ENCODE peak calls at places on chromosome 18, in eight cellular contexts. X, A, T, N, E, V, Y and B are unnamed samples.

GRCh38 chr18:13268035-13268700 is 49.6 kb downstream of the LDLRAD4 start:
- DNase-seq in X (no peak), Y (peak), V (no peak), E (no peak), T (peak), N (peak), A (peak), B (no peak)

GRCh38 chr18:50982802-50983179 is 15.0 kb downstream of the ELAC1 start:
- DNase-seq in N (peak), X (no peak), V (no peak), E (no peak), Y (no peak), A (no peak), T (peak), B (no peak)

GRCh38 chr18:13222371-13223281 is 4.1 kb downstream of the LDLRAD4 start:
- DNase-seq in T (no peak), A (peak), N (peak), V (no peak), X (peak), Y (peak), E (no peak), B (no peak)

GRCh38 chr18:74353169-74353775 is 37.6 kb downstream of the C18orf63 start:
- DNase-seq in Y (peak), A (no peak), T (peak), E (peak), V (peak), X (peak), N (peak), B (no peak)

GRCh38 chr18:48330016-48330991 is 78.9 kb downstream of the ZBTB7C start:
- DNase-seq in Y (no peak), V (peak), E (no peak), A (no peak), T (peak), X (no peak), N (peak), B (no peak)

GRCh38 chr18:36786686-36787085 is 42.1 kb downstream of the TPGS2 start:
- DNase-seq in Y (no peak), E (no peak), A (peak), V (no peak), T (peak), X (peak), N (peak), B (no peak)

GRCh38 chr18:73487956-73488355 is 620.2 kb upstream of the NETO1 start:
- DNase-seq in X (no peak), Y (no peak), E (no peak), A (no peak), N (no peak), V (no peak), T (peak), B (no peak)

GRCh38 chr18:904135-905090 is at the start of gene ADCYAP1:
- DNase-seq in V (no peak), X (no peak), A (no peak), Y (no peak), E (no peak), N (peak), T (no peak), B (no peak)

GRCh38 chr18:50797147-50797546 is 22.7 kb downstream of the MRO start:
- DNase-seq in T (no peak), X (peak), Y (peak), E (no peak), A (no peak), N (no peak), V (no peak), B (no peak)

GRCh38 chr18:54388203-54389142 is 30.8 kb downstream of the C18orf54 start:
- DNase-seq in N (peak), V (peak), Y (no peak), E (no peak), T (peak), A (no peak), X (peak), B (no peak)

GRCh38 chr18:24090876-24091275 is 48.0 kb upstream of the CABYR start:
- DNase-seq in V (no peak), T (no peak), Y (no peak), X (no peak), N (no peak), A (no peak), E (no peak), B (no peak)

GRCh38 chr18:50439460-50440015 is 64.7 kb downstream of the SKA1 start:
- DNase-seq in T (no peak), V (no peak), E (no peak), X (no peak), A (no peak), N (no peak), Y (no peak), B (no peak)

GRCh38 chr18:8253943-8254342 is 355.3 kb upstream of the RAB12 start:
- DNase-seq in E (no peak), A (no peak), V (no peak), X (no peak), Y (no peak), T (no peak), N (no peak), B (no peak)

GRCh38 chr18:12990662-12990976 is 543 bp upstream of the CEP192 start:
- DNase-seq in V (no peak), A (no peak), T (no peak), E (no peak), X (no peak), Y (no peak), N (no peak), B (no peak)

GRCh38 chr18:68915066-68915465 is 117.2 kb downstream of the CCDC102B start:
- DNase-seq in T (no peak), A (no peak), Y (no peak), X (no peak), N (no peak), V (no peak), E (no peak), B (no peak)

GRCh38 chr18:50507120-50507590 is 52.7 kb upstream of the MAPK4 start:
- DNase-seq in T (peak), E (peak), Y (peak), A (no peak), X (peak), V (peak), N (peak), B (no peak)

GRCh38 chr18:34493566-34494358 is 216.3 kb upstream of the DTNA start:
- DNase-seq in A (peak), E (peak), T (peak), Y (no peak), V (no peak), X (peak), N (no peak), B (peak)

GRCh38 chr18:56107821-56108485 is 520.0 kb upstream of the TCF4 start:
- DNase-seq in E (no peak), Y (no peak), A (no peak), T (peak), N (peak), V (no peak), X (no peak), B (no peak)

GRCh38 chr18:74479486-74480148 is 16.5 kb upstream of the CNDP2 start:
- DNase-seq in A (no peak), Y (no peak), N (no peak), X (no peak), E (no peak), V (no peak), T (no peak), B (no peak)

GRCh38 chr18:907171-907879 is 2.7 kb downstream of the ADCYAP1 start:
- DNase-seq in E (no peak), Y (no peak), X (no peak), V (no peak), T (no peak), N (no peak), A (peak), B (no peak)

GRCh38 chr18:77035380-77035779 is 97.2 kb downstream of the MBP start:
- DNase-seq in V (no peak), X (no peak), E (no peak), Y (no peak), A (no peak), N (no peak), T (no peak), B (no peak)

GRCh38 chr18:48575301-48575657 is 36.4 kb downstream of the CTIF start:
- DNase-seq in N (no peak), E (no peak), V (no peak), A (no peak), X (no peak), T (no peak), Y (no peak), B (no peak)

GRCh38 chr18:36179562-36180334 is 7.5 kb upstream of the MOCOS start:
- DNase-seq in T (peak), E (no peak), N (peak), V (no peak), Y (peak), X (peak), A (peak), B (no peak)

GRCh38 chr18:58544179-58544578 is 84.7 kb downstream of the ALPK2 start:
- DNase-seq in A (no peak), N (no peak), V (no peak), Y (no peak), T (no peak), E (no peak), X (no peak), B (no peak)

GRCh38 chr18:8242306-8242705 is 366.9 kb upstream of the RAB12 start:
- DNase-seq in T (no peak), A (no peak), V (no peak), E (no peak), Y (no peak), N (no peak), X (no peak), B (no peak)

GRCh38 chr18:77361382-77361781 is 111.7 kb downstream of the GALR1 start:
- DNase-seq in E (no peak), Y (no peak), N (no peak), A (no peak), X (no peak), V (no peak), T (no peak), B (no peak)

GRCh38 chr18:49178736-49179135 is 228.0 kb upstream of the SMAD7 start:
- DNase-seq in E (no peak), A (no peak), V (peak), Y (peak), N (peak), T (peak), X (peak), B (no peak)

GRCh38 chr18:649341-649740 is 8.1 kb upstream of the TYMS start:
- DNase-seq in N (no peak), T (no peak), V (no peak), A (no peak), E (no peak), Y (no peak), X (no peak), B (no peak)

GRCh38 chr18:59848002-59848401 is 51.8 kb upstream of the PMAIP1 start:
- DNase-seq in V (no peak), T (no peak), N (no peak), A (no peak), E (no peak), X (no peak), Y (no peak), B (no peak)
- TF ChIP-seq CTCF in V (no peak), T (no peak), N (no peak), A (no peak), E (no peak), X (no peak), Y (no peak), B (no peak)

GRCh38 chr18:42030586-42031182 is 75.7 kb downstream of the PIK3C3 start:
- DNase-seq in X (no peak), N (peak), A (no peak), E (peak), T (peak), Y (no peak), V (peak), B (no peak)

GRCh38 chr18:42025491-42025890 is 70.5 kb downstream of the PIK3C3 start:
- DNase-seq in X (no peak), V (no peak), A (no peak), N (no peak), Y (no peak), T (no peak), E (no peak), B (no peak)

GRCh38 chr18:42029100-42029499 is 74.1 kb downstream of the PIK3C3 start:
- DNase-seq in N (no peak), T (no peak), E (no peak), A (no peak), Y (no peak), X (no peak), V (no peak), B (no peak)

GRCh38 chr18:42025974-42026625 is 71.1 kb downstream of the PIK3C3 start:
- DNase-seq in A (no peak), T (no peak), N (no peak), V (no peak), Y (no peak), E (no peak), X (no peak), B (no peak)

GRCh38 chr18:42028232-42028832 is 73.3 kb downstream of the PIK3C3 start:
- DNase-seq in E (peak), T (peak), X (peak), V (peak), Y (no peak), N (peak), A (no peak), B (no peak)
- TF ChIP-seq CTCF in E (peak), T (peak), X (peak), V (peak), Y (peak), N (peak), A (peak), B (peak)

GRCh38 chr18:43794363-43794762 is 517.1 kb upstream of the SYT4 start:
- DNase-seq in N (no peak), A (no peak), X (no peak), V (no peak), Y (no peak), T (no peak), E (no peak), B (no peak)

GRCh38 chr18:43785145-43785544 is 507.9 kb upstream of the SYT4 start:
- DNase-seq in V (no peak), Y (no peak), N (no peak), E (no peak), X (no peak), T (no peak), A (no peak), B (no peak)

GRCh38 chr18:43786893-43787292 is 509.6 kb upstream of the SYT4 start:
- DNase-seq in A (no peak), Y (no peak), V (no peak), E (no peak), T (no peak), X (no peak), N (no peak), B (no peak)

GRCh38 chr18:43793910-43794309 is 516.6 kb upstream of the SYT4 start:
- DNase-seq in E (no peak), T (no peak), V (no peak), X (no peak), N (no peak), A (no peak), Y (no peak), B (no peak)

GRCh38 chr18:43789234-43790000 is 512.1 kb upstream of the SYT4 start:
- DNase-seq in Y (no peak), T (peak), N (peak), A (no peak), V (no peak), E (no peak), X (no peak), B (no peak)
- TF ChIP-seq CTCF in Y (no peak), T (peak), N (peak), A (no peak), V (no peak), E (no peak), X (peak), B (peak)

GRCh38 chr18:46097853-46098615 is at the start of gene ATP5F1A:
- DNase-seq in N (peak), A (peak), Y (peak), E (peak), X (peak), V (peak), T (peak), B (peak)
- TF ChIP-seq CTCF in N (no peak), A (no peak), Y (no peak), E (peak), X (no peak), V (no peak), T (peak), B (peak)

GRCh38 chr18:40469851-40470250 is 1485.2 kb upstream of the PIK3C3 start:
- DNase-seq in T (no peak), E (no peak), N (no peak), X (no peak), V (no peak), Y (no peak), A (no peak), B (no peak)
- TF ChIP-seq CTCF in T (no peak), E (no peak), N (no peak), X (no peak), V (no peak), Y (no peak), A (no peak), B (no peak)

GRCh38 chr18:46755315-46756171 is 1.3 kb downstream of the ST8SIA5 start:
- DNase-seq in T (no peak), A (no peak), V (no peak), N (no peak), E (no peak), Y (no peak), X (no peak), B (no peak)

GRCh38 chr18:46754188-46754587 is 2.7 kb downstream of the ST8SIA5 start:
- DNase-seq in E (no peak), V (no peak), Y (no peak), N (no peak), X (no peak), T (no peak), A (no peak), B (no peak)

GRCh38 chr18:46756559-46757201 is at the start of gene ST8SIA5:
- DNase-seq in T (no peak), V (no peak), N (no peak), X (no peak), E (peak), A (no peak), Y (no peak), B (no peak)

GRCh38 chr18:46756172-46756558 is 688 bp downstream of the ST8SIA5 start:
- DNase-seq in A (no peak), X (no peak), N (no peak), V (no peak), Y (no peak), E (no peak), T (no peak), B (no peak)

DNA sequence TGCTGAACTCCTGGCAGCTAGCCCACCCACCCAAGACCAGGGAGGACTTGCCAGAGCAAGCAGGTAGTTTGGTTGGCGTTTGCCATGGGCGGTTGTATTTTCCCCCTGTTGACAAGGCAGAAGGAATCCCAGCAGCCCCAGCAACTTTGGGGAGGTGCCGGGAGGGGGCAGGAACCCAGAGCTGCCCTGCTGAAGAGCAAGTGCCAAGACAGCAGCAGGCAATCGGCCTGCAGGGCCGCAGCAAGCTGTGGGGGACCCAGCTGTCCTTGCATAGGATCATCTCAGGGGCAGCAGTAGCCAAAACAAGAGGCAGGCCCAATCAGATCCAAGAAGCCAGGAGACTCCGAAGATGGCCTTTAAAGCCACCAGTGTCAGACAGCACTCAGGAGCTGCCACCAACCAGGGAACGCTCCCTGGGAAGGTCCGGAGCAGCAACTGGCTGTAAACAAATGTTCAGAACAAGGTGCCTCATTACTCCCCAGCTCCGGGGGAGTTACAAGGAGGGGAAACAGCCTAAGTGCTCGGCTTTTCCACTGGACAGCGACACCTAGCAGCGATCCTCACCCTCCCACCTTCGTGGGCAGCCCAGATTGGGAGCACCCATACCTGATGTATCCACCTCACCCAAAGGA is 2.1 kb downstream of the ST8SIA5 start:
- DNase-seq in T (no peak), V (no peak), E (no peak), A (no peak), Y (no peak), N (no peak), X (no peak), B (no peak)
- TF ChIP-seq CTCF in T (no peak), V (no peak), E (no peak), A (no peak), Y (no peak), N (no peak), X (no peak), B (peak)

GRCh38 chr18:65091737-65092329 is 659.0 kb upstream of the CDH7 start:
- DNase-seq in V (no peak), Y (no peak), N (peak), A (no peak), X (peak), T (no peak), E (no peak), B (no peak)
- TF ChIP-seq CTCF in V (peak), Y (peak), N (peak), A (peak), X (peak), T (no peak), E (peak), B (peak)

DNA sequence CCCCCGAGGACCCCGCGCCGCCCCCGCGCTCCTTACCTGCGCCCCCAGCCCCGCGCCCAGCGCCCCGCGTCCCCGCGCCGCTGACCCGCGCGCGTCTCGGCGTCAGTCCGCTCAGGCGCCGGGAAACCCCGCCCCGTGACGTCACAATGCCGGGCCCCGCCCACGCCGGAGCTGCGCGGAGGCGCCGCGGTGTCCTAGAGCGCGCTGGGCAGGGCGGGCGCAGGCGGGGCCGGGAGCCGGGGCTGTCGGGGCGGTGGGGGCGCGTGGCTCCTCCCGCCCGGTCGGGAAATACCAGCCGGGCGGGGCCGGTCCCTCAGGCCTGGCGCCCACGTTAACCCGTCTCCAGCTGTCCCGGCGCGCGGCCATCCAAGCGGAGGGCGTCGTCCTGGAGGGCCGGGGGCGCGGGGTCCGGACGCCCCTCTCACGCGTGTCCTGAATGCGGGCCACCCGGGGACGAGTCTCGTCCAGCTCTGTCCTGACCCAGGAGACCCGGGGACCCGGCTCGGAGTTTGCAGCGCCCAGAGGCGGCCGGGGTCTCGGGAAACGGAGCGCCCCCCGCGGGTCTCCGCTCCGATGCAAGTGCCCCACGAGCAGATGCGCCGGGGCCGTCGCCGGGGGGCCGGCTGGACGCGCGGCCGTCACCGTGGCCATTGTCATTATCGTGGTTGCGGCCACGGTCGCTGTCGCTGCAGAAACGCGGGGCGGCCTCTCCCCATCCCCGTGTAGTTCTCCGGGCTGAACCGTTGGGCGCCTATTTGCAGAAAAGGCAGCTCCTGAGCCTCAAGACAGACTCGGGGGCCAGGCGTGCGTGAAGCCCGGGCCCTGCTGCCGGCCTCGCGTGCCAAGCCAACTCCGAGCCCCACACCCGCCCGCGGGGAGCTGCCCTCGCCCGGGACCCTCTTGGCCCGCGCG is at the start of gene SLC66A2:
- DNase-seq in N (peak), E (peak), X (peak), A (peak), T (peak), Y (peak), V (peak), B (peak)
- TF ChIP-seq CTCF in N (no peak), E (peak), X (no peak), A (no peak), T (peak), Y (no peak), V (no peak), B (peak)